ENCODE peak calls at places on chromosomes 3 and 15, in seven cellular contexts. S is mesenchymal stem cell, M is IMR-90, V is mesendoderm, H is H9, J is trophoblast cell, R is H1. Z is an unnamed sample.

GRCh38 chr15:63504979-63505841 is 817 bp downstream of the USP3 start:
- DNase-seq in R (peak; percentile 74), S (peak; percentile 82), M (peak; percentile 51), J (peak; percentile 67), H (peak; percentile 53), V (peak; percentile 79), Z (peak; percentile 50)

GRCh38 chr3:142366434-142366833 is 81.4 kb downstream of the XRN1 start:
- DNase-seq in V (peak; percentile 11), M (no peak), H (no peak), R (no peak), S (no peak), J (no peak), Z (no peak)

GRCh38 chr3:104606812-104607211 is 759.9 kb upstream of the ALCAM start:
- DNase-seq in R (no peak), V (no peak), H (no peak), J (no peak), M (no peak), S (no peak), Z (no peak)

GRCh38 chr3:29057326-29057725 is 223.5 kb upstream of the RBMS3 start:
- DNase-seq in R (no peak), V (peak; percentile 11), S (peak; percentile 86), J (peak; percentile 77), M (peak; percentile 83), H (peak; percentile 36), Z (no peak)

GRCh38 chr15:68552773-68553172 is 26.0 kb upstream of the CORO2B start:
- DNase-seq in J (no peak), H (no peak), R (no peak), M (peak; percentile 47), S (peak; percentile 45), V (no peak), Z (no peak)

GRCh38 chr3:48695113-48695753 is 9.5 kb upstream of the NCKIPSD start:
- DNase-seq in J (no peak), S (peak; percentile 18), M (peak; percentile 45), V (peak; percentile 89), R (peak; percentile 82), H (peak; percentile 90), Z (peak; percentile 59)

GRCh38 chr3:189157232-189158007 is 14.4 kb upstream of the TPRG1 start:
- DNase-seq in J (no peak), R (no peak), V (no peak), H (no peak), S (no peak), M (no peak), Z (no peak)

GRCh38 chr3:52730681-52731080 is 24.8 kb downstream of the SPCS1 start:
- DNase-seq in H (no peak), V (no peak), J (no peak), M (no peak), R (no peak), S (no peak), Z (no peak)

GRCh38 chr3:12574131-12574530 is 17.2 kb downstream of the MKRN2 start:
- DNase-seq in H (no peak), M (peak; percentile 52), S (no peak), V (no peak), J (peak; percentile 40), R (no peak), Z (no peak)

GRCh38 chr15:31974154-31974794 is 56.0 kb upstream of the CHRNA7 start:
- DNase-seq in V (no peak), R (no peak), J (no peak), M (no peak), H (no peak), S (no peak), Z (no peak)

GRCh38 chr3:74447221-74447620 is 167.2 kb downstream of the CNTN3 start:
- DNase-seq in J (no peak), S (no peak), R (no peak), H (no peak), M (no peak), V (no peak), Z (no peak)

GRCh38 chr15:40058476-40059140 is 19.6 kb upstream of the SRP14 start:
- DNase-seq in R (no peak), J (no peak), H (peak; percentile 5), S (peak; percentile 69), M (peak; percentile 76), V (no peak), Z (no peak)

GRCh38 chr3:119085070-119085439 is 50.4 kb upstream of the IGSF11 start:
- DNase-seq in V (peak; percentile 22), S (no peak), M (no peak), J (no peak), H (peak; percentile 29), R (no peak), Z (no peak)

GRCh38 chr15:80801891-80802680 is 22.9 kb downstream of the CEMIP start:
- DNase-seq in R (no peak), M (no peak), S (no peak), H (no peak), V (no peak), J (no peak), Z (no peak)

GRCh38 chr3:167520656-167521360 is 47.0 kb upstream of the SERPINI2 start:
- DNase-seq in S (no peak), H (no peak), M (no peak), V (peak; percentile 9), R (no peak), J (no peak), Z (no peak)

GRCh38 chr3:102733811-102734574 is 299.2 kb downstream of the ZPLD1 start:
- DNase-seq in S (no peak), H (no peak), V (peak; percentile 51), R (no peak), M (no peak), J (no peak), Z (peak; percentile 5)

GRCh38 chr3:41274944-41275668 is 75.8 kb downstream of the CTNNB1 start:
- DNase-seq in R (no peak), H (no peak), M (peak; percentile 76), S (peak; percentile 57), V (no peak), J (peak; percentile 16), Z (no peak)

GRCh38 chr3:173745952-173746682 is 348.6 kb downstream of the NLGN1 start:
- DNase-seq in V (peak; percentile 45), J (peak; percentile 50), R (no peak), M (peak; percentile 56), S (peak; percentile 73), H (no peak), Z (no peak)

GRCh38 chr3:182366746-182367145 is 426.6 kb upstream of the ATP11B start:
- DNase-seq in V (no peak), M (no peak), J (no peak), R (no peak), S (no peak), H (no peak), Z (no peak)

GRCh38 chr3:182369861-182370260 is 423.4 kb upstream of the ATP11B start:
- DNase-seq in M (no peak), H (no peak), S (no peak), V (no peak), R (no peak), J (no peak), Z (no peak)

GRCh38 chr3:182364723-182365650 is 428.3 kb upstream of the ATP11B start:
- DNase-seq in R (no peak), J (no peak), S (peak; percentile 12), V (no peak), H (no peak), M (no peak), Z (no peak)

GRCh38 chr3:182364323-182364722 is 429.0 kb upstream of the ATP11B start:
- DNase-seq in S (no peak), M (no peak), R (no peak), V (peak; percentile 12), J (no peak), H (no peak), Z (no peak)
- H3K27ac ChIP-seq in S (no peak overlapping the region), M (no peak overlapping the region), R (no peak overlapping the region), V (no peak overlapping the region), J (no peak overlapping the region), H (no peak overlapping the region), Z (no peak overlapping the region)

GRCh38 chr15:42178056-42178455 is 21.6 kb upstream of the PLA2G4F start:
- DNase-seq in V (peak; percentile 26), R (no peak), J (no peak), S (no peak), H (no peak), M (no peak), Z (no peak)

GRCh38 chr15:42182328-42182901 is 25.7 kb downstream of the VPS39 start:
- DNase-seq in V (no peak), H (no peak), S (no peak), M (no peak), J (peak; percentile 43), R (no peak), Z (no peak)

GRCh38 chr15:42184736-42185135 is 23.4 kb downstream of the VPS39 start:
- DNase-seq in S (no peak), H (no peak), M (no peak), V (no peak), J (no peak), R (no peak), Z (no peak)

GRCh38 chr15:42184313-42184712 is 23.8 kb downstream of the VPS39 start:
- DNase-seq in H (no peak), J (no peak), V (no peak), R (no peak), S (no peak), M (peak; percentile 17), Z (no peak)

GRCh38 chr15:42182976-42183375 is 25.1 kb downstream of the VPS39 start:
- DNase-seq in R (no peak), V (no peak), M (no peak), S (no peak), J (no peak), H (no peak), Z (no peak)
- H3K23ac ChIP-seq in R (no peak overlapping the region), V (no peak overlapping the region), M (no peak overlapping the region), S (no peak overlapping the region), J (no peak overlapping the region), H (no peak overlapping the region), Z (no peak overlapping the region)

GRCh38 chr3:171557173-171557572 is 97.0 kb upstream of the TNIK start:
- DNase-seq in H (no peak), S (no peak), R (no peak), M (no peak), J (no peak), V (no peak), Z (no peak)
- H3K27ac ChIP-seq in H (no peak overlapping the region), S (no peak overlapping the region), R (no peak overlapping the region), M (no peak overlapping the region), J (no peak overlapping the region), V (no peak overlapping the region), Z (no peak overlapping the region)

GRCh38 chr3:76646921-76647562 is 392.9 kb upstream of the ROBO2 start:
- DNase-seq in H (peak; percentile 70), V (peak; percentile 56), J (no peak), S (no peak), R (peak; percentile 84), M (no peak), Z (no peak)
- H3K23ac ChIP-seq in H (no peak overlapping the region), V (no peak overlapping the region), J (no peak overlapping the region), S (no peak overlapping the region), R (no peak overlapping the region), M (no peak overlapping the region), Z (no peak overlapping the region)

GRCh38 chr3:23312866-23313265 is 109.7 kb downstream of the UBE2E2 start:
- DNase-seq in S (peak; percentile 5), J (no peak), V (no peak), H (no peak), M (peak; percentile 51), R (no peak), Z (no peak)

GRCh38 chr3:23314981-23315805 is 112.1 kb downstream of the UBE2E2 start:
- DNase-seq in H (no peak), R (no peak), V (no peak), J (peak; percentile 12), M (peak; percentile 20), S (no peak), Z (no peak)

GRCh38 chr3:23319913-23320312 is 116.8 kb downstream of the UBE2E2 start:
- DNase-seq in S (no peak), M (no peak), J (no peak), R (no peak), V (peak; percentile 8), H (no peak), Z (no peak)

GRCh38 chr3:23320586-23321570 is 117.8 kb downstream of the UBE2E2 start:
- DNase-seq in J (peak; percentile 58), V (no peak), S (no peak), H (no peak), M (no peak), R (no peak), Z (no peak)

GRCh38 chr3:23316924-23317323 is 113.8 kb downstream of the UBE2E2 start:
- DNase-seq in J (no peak), S (no peak), V (no peak), M (no peak), H (no peak), R (no peak), Z (no peak)
- H3K27ac ChIP-seq in J (no peak overlapping the region), S (no peak overlapping the region), V (no peak overlapping the region), M (no peak overlapping the region), H (no peak overlapping the region), R (no peak overlapping the region), Z (no peak overlapping the region)

Z was measured in neuronal stem cell.